ENCODE peak calls at places on chromosome 12, in six cellular contexts. U is RWPE1, W is HepG2, F is neural progenitor cell, N is Peyer's patch, C is Calu3. J is an unnamed sample.

GRCh38 chr12:50103767-50104321 is at the start of gene GPD1:
- DNase-seq in W (peak), N (peak), U (peak), C (peak), F (peak), J (no peak)

GRCh38 chr12:129520736-129521135 is 383.1 kb downstream of the TMEM132D start:
- DNase-seq in N (no peak), U (no peak), C (no peak), F (no peak), W (no peak), J (no peak)

GRCh38 chr12:180445-180844 is 33.5 kb downstream of the SLC6A12 start:
- DNase-seq in N (peak), C (no peak), F (no peak), U (no peak), W (no peak), J (no peak)

GRCh38 chr12:52353766-52354165 is 13.5 kb downstream of the KRT85 start:
- DNase-seq in F (no peak), N (peak), W (no peak), C (no peak), U (no peak), J (peak)

GRCh38 chr12:14410841-14411569 is 45.5 kb downstream of the ATF7IP start:
- DNase-seq in N (peak), U (no peak), C (no peak), W (no peak), F (no peak), J (no peak)

GRCh38 chr12:93813181-93813580 is 136.0 kb downstream of the CRADD start:
- DNase-seq in W (no peak), F (no peak), N (no peak), U (no peak), C (no peak), J (no peak)

GRCh38 chr12:33994857-33995808 is 27.2 kb upstream of the ALG10 start:
- DNase-seq in N (no peak), U (peak), F (no peak), W (no peak), C (no peak), J (no peak)

GRCh38 chr12:12612403-12612802 is 727 bp downstream of the CREBL2 start:
- DNase-seq in U (peak), F (peak), W (peak), N (no peak), C (peak), J (no peak)

GRCh38 chr12:89098390-89099102 is 253.8 kb downstream of the DUSP6 start:
- DNase-seq in C (no peak), F (peak), U (no peak), W (no peak), N (no peak), J (no peak)

DNA sequence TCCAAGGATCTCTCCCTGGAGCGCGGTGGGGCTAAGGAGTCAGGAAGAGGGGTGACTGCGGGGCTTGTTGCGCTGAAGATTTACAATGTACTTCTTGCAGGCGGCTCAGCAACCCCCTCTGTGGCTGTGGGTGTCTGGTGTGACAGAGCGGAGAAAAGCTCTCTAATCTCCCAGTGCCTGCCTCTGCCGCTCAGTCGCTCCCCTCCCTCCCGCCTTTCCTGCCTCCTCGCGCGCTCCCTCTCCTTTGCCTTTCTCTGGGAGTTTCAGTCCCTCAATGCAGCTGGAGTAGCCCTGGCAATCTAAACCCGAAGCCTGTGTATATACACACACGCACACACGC is 799 bp upstream of the TRHDE start:
- DNase-seq in W (no peak), N (no peak), C (peak), F (peak), U (no peak), J (peak)
- TF ChIP-seq CTCF in W (no peak), N (no peak), C (no peak), F (peak), U (no peak), J (peak)

GRCh38 chr12:108078428-108078827 is 50.7 kb upstream of the WSCD2 start:
- DNase-seq in U (no peak), F (no peak), C (no peak), N (no peak), W (no peak), J (no peak)
- TF ChIP-seq CTCF in U (no peak), F (no peak), C (no peak), N (no peak), W (peak), J (no peak)

GRCh38 chr12:90978117-90978770 is 23.3 kb upstream of the CCER1 start:
- DNase-seq in U (peak), W (peak), F (peak), N (no peak), C (no peak), J (no peak)
- TF ChIP-seq CTCF in U (peak), W (peak), F (peak), N (peak), C (peak), J (peak)

DNA sequence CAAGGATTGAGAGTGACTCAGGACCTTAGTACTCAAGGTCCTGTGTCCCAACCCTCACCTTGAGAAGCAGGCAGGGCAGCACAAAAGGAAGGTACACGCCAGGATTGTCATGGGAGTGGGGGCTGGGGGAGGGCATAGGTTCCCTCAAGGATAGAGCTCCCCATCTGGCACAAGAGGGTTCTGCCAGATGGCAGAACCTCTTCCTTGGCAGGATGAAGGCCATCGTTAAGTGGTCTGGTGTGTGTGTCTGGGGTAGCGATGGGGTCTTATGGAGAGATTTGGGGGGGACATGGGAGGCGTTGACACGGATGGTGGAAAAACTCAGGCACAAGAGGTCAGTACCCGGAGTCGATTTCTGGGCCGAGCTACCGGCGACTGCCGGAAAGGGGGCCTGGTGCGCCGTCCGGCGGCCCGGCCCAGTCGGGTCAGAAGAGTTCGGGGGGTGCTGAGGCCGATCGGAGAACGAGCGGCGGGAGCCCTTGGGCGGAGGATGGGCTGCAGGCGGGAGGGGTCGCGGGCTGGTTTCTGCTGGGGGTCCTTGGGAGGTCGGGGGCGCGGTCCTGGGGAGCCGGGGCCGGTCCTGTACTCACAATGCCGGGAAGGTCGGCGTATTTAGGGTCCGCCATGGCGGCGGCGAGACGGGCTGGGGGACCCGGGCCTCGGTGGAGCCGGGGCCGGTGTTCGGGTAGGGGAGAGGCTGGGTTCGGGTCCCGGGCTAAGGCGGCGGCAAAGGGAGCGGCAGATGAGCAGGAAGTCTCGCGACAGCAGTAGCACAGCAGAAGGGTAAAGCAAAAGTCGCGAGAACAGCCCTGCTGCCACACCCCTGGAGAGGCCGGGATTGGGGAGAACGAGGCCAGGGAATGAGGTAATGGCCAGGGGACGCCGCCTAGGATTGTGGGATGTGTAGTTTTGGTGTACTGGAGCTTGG is at the start of gene DCTN2:
- DNase-seq in C (peak), N (peak), U (peak), W (peak), F (peak), J (peak)
- TF ChIP-seq CTCF in C (no peak), N (peak), U (peak), W (no peak), F (peak), J (peak)

J was measured in osteocyte.